ENCODE peak calls at places on chromosome 7, in five cellular contexts. One of them, this sample, is unnamed.

GRCh38 chr7:129188892-129189660 is 643 bp downstream of the SMO start:
- DNase-seq in lung: no peak
- DNase-seq in GM10248: peak
- DNase-seq in CD4-positive, alpha-beta T cell: no peak
- DNase-seq in PC-9: no peak
- DNase-seq in this sample: no peak

GRCh38 chr7:142629588-142630260 is 119.5 kb upstream of the PRSS1 start:
- DNase-seq in lung: no peak
- DNase-seq in CD4-positive, alpha-beta T cell: no peak
- DNase-seq in GM10248: no peak
- DNase-seq in PC-9: no peak
- DNase-seq in this sample: no peak

GRCh38 chr7:36303202-36304098 is 86.2 kb upstream of the ANLN start:
- DNase-seq in CD4-positive, alpha-beta T cell: no peak
- DNase-seq in lung: peak
- DNase-seq in GM10248: no peak
- DNase-seq in PC-9: peak
- DNase-seq in this sample: no peak

GRCh38 chr7:94632338-94633024 is 23.5 kb downstream of the SGCE start:
- DNase-seq in CD4-positive, alpha-beta T cell: no peak
- DNase-seq in PC-9: peak
- DNase-seq in lung: no peak
- DNase-seq in GM10248: no peak
- DNase-seq in this sample: no peak

GRCh38 chr7:42843209-42843800 is 68.6 kb downstream of the C7orf25 start:
- DNase-seq in CD4-positive, alpha-beta T cell: no peak
- DNase-seq in PC-9: peak
- DNase-seq in lung: peak
- DNase-seq in GM10248: peak
- DNase-seq in this sample: peak

GRCh38 chr7:107694395-107694794 is 33.8 kb downstream of the SLC26A4 start:
- DNase-seq in CD4-positive, alpha-beta T cell: no peak
- DNase-seq in lung: no peak
- DNase-seq in PC-9: no peak
- DNase-seq in GM10248: no peak
- DNase-seq in this sample: no peak

GRCh38 chr7:41967156-41967555 is 264.3 kb upstream of the INHBA start:
- DNase-seq in CD4-positive, alpha-beta T cell: no peak
- DNase-seq in GM10248: no peak
- DNase-seq in lung: no peak
- DNase-seq in PC-9: no peak
- DNase-seq in this sample: no peak

GRCh38 chr7:111168182-111168581 is 77.3 kb downstream of the LRRN3 start:
- DNase-seq in GM10248: no peak
- DNase-seq in lung: no peak
- DNase-seq in CD4-positive, alpha-beta T cell: no peak
- DNase-seq in PC-9: no peak
- DNase-seq in this sample: no peak

GRCh38 chr7:47508389-47509380 is 73.2 kb downstream of the TNS3 start:
- DNase-seq in lung: no peak
- DNase-seq in GM10248: no peak
- DNase-seq in PC-9: no peak
- DNase-seq in CD4-positive, alpha-beta T cell: no peak
- DNase-seq in this sample: no peak

GRCh38 chr7:105014725-105015630 is 973 bp downstream of the KMT2E start:
- DNase-seq in GM10248: peak
- DNase-seq in lung: peak
- DNase-seq in PC-9: peak
- DNase-seq in CD4-positive, alpha-beta T cell: peak
- DNase-seq in this sample: peak

GRCh38 chr7:105352922-105353668 is 35.6 kb downstream of the SRPK2 start:
- DNase-seq in lung: no peak
- DNase-seq in CD4-positive, alpha-beta T cell: no peak
- DNase-seq in PC-9: no peak
- DNase-seq in GM10248: no peak
- DNase-seq in this sample: no peak

GRCh38 chr7:158128572-158128971 is 459.1 kb downstream of the PTPRN2 start:
- DNase-seq in PC-9: no peak
- DNase-seq in CD4-positive, alpha-beta T cell: no peak
- DNase-seq in lung: no peak
- DNase-seq in GM10248: no peak
- DNase-seq in this sample: no peak

GRCh38 chr7:132319481-132319880 is 256.8 kb downstream of the PLXNA4 start:
- DNase-seq in GM10248: no peak
- DNase-seq in lung: no peak
- DNase-seq in CD4-positive, alpha-beta T cell: no peak
- DNase-seq in PC-9: no peak
- DNase-seq in this sample: no peak

GRCh38 chr7:134140889-134141867 is 14.0 kb downstream of the LRGUK start:
- DNase-seq in PC-9: peak
- DNase-seq in lung: peak
- DNase-seq in CD4-positive, alpha-beta T cell: peak
- DNase-seq in GM10248: peak
- DNase-seq in this sample: peak

GRCh38 chr7:10780400-10780747 is 193.3 kb upstream of the PHF14 start:
- DNase-seq in PC-9: no peak
- DNase-seq in CD4-positive, alpha-beta T cell: no peak
- DNase-seq in lung: no peak
- DNase-seq in GM10248: no peak
- DNase-seq in this sample: no peak

GRCh38 chr7:16847381-16847860 is 34.4 kb downstream of the AGR3 start:
- DNase-seq in PC-9: peak
- DNase-seq in CD4-positive, alpha-beta T cell: no peak
- DNase-seq in lung: peak
- DNase-seq in GM10248: no peak
- DNase-seq in this sample: no peak

GRCh38 chr7:125572414-125572813 is 642.8 kb upstream of the POT1 start:
- DNase-seq in CD4-positive, alpha-beta T cell: no peak
- DNase-seq in GM10248: no peak
- DNase-seq in lung: no peak
- DNase-seq in PC-9: no peak
- DNase-seq in this sample: no peak

GRCh38 chr7:91347288-91347687 is 83.1 kb downstream of the FZD1 start:
- DNase-seq in PC-9: no peak
- DNase-seq in GM10248: no peak
- DNase-seq in lung: no peak
- DNase-seq in CD4-positive, alpha-beta T cell: no peak
- DNase-seq in this sample: no peak

GRCh38 chr7:18974803-18975202 is 142.6 kb downstream of the TWIST1 start:
- DNase-seq in PC-9: peak
- DNase-seq in lung: no peak
- DNase-seq in GM10248: no peak
- DNase-seq in CD4-positive, alpha-beta T cell: no peak
- DNase-seq in this sample: no peak

GRCh38 chr7:27112960-27113949 is 10.8 kb upstream of the HOXA2 start:
- DNase-seq in lung: no peak
- DNase-seq in CD4-positive, alpha-beta T cell: no peak
- DNase-seq in PC-9: peak
- DNase-seq in GM10248: no peak
- DNase-seq in this sample: no peak

GRCh38 chr7:94838717-94839116 is 68.7 kb upstream of the PPP1R9A start:
- DNase-seq in CD4-positive, alpha-beta T cell: no peak
- DNase-seq in GM10248: no peak
- DNase-seq in lung: no peak
- DNase-seq in PC-9: no peak
- DNase-seq in this sample: no peak

GRCh38 chr7:122886357-122887081 is at the start of gene CADPS2:
- DNase-seq in GM10248: peak
- DNase-seq in lung: peak
- DNase-seq in PC-9: peak
- DNase-seq in CD4-positive, alpha-beta T cell: no peak
- DNase-seq in this sample: peak

GRCh38 chr7:151838861-151839381 is 38.0 kb downstream of the PRKAG2 start:
- DNase-seq in CD4-positive, alpha-beta T cell: no peak
- DNase-seq in GM10248: no peak
- DNase-seq in lung: no peak
- DNase-seq in PC-9: no peak
- DNase-seq in this sample: peak

GRCh38 chr7:16668049-16668858 is 22.3 kb downstream of the BZW2 start:
- DNase-seq in CD4-positive, alpha-beta T cell: no peak
- DNase-seq in GM10248: no peak
- DNase-seq in lung: peak
- DNase-seq in PC-9: peak
- DNase-seq in this sample: no peak

GRCh38 chr7:80830584-80831319 is 88.1 kb downstream of the SEMA3C start:
- DNase-seq in CD4-positive, alpha-beta T cell: no peak
- DNase-seq in PC-9: no peak
- DNase-seq in GM10248: no peak
- DNase-seq in lung: no peak
- DNase-seq in this sample: no peak

GRCh38 chr7:88835147-88835728 is 39.7 kb upstream of the TEX47 start:
- DNase-seq in GM10248: peak
- DNase-seq in lung: no peak
- DNase-seq in PC-9: peak
- DNase-seq in CD4-positive, alpha-beta T cell: no peak
- DNase-seq in this sample: no peak

GRCh38 chr7:151243411-151244155 is 4.9 kb downstream of the SMARCD3 start:
- DNase-seq in lung: no peak
- DNase-seq in CD4-positive, alpha-beta T cell: no peak
- DNase-seq in PC-9: no peak
- DNase-seq in GM10248: no peak
- DNase-seq in this sample: peak

GRCh38 chr7:517848-518629 is 1.6 kb downstream of the PDGFA start:
- DNase-seq in lung: peak
- DNase-seq in PC-9: peak
- DNase-seq in CD4-positive, alpha-beta T cell: no peak
- DNase-seq in GM10248: no peak
- DNase-seq in this sample: peak

GRCh38 chr7:143381427-143382125 is 431 bp downstream of the ZYX start:
- DNase-seq in PC-9: peak
- DNase-seq in CD4-positive, alpha-beta T cell: no peak
- DNase-seq in lung: peak
- DNase-seq in GM10248: no peak
- DNase-seq in this sample: peak

GRCh38 chr7:148500978-148501377 is 89.6 kb upstream of the C7orf33 start:
- DNase-seq in PC-9: no peak
- DNase-seq in CD4-positive, alpha-beta T cell: no peak
- DNase-seq in GM10248: no peak
- DNase-seq in lung: no peak
- DNase-seq in this sample: no peak

GRCh38 chr7:25852249-25852994 is 299.6 kb upstream of the NFE2L3 start:
- DNase-seq in PC-9: no peak
- DNase-seq in GM10248: no peak
- DNase-seq in CD4-positive, alpha-beta T cell: no peak
- DNase-seq in lung: no peak
- DNase-seq in this sample: peak

DNA sequence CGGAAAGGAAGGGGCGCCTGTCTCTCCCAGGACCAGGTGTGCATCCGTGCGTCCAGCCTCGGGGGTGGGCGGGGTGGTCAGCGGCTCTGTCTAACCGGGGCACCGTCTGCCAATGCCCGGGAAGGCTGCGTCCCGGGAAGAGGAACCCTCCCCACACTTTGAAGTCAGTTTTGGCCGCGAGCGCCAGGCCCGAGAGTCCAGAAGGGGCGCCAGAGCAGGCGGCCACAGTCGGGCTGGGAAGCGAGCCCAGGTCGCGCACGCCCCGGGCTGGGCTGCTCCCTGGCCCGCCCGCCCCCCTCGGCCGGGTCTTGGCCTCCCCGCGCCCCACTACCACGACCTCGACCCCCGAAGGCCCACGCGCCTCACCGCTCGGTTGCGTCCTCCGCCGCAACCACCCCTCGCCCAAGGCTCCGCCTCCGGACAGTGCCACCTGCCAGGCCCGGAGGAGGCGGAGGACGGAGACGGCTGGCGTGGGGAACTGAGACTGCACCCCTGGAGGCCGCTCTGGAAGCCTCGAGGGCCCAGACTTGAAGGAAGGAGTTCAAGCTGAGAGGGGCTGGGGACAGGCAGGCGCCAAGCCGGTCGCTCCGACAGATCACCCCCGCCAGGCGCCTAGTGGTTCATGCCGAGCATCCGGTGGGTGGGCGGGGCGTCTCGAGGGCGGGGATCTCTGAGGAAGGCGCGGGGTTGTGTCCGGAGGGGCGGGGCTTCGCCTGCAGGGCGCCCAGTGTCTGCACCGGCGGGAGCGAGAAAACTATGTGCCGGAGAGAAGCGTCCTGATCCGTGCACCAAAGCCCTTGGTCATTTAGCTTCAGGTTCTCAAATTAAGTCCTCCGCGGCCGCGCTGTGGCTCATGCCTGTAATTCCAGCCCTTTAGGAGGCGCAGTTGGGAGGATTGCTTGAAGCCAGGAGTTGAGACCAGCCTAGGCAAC is at the start of gene BRAT1:
- DNase-seq in CD4-positive, alpha-beta T cell: peak
- DNase-seq in lung: peak
- DNase-seq in PC-9: peak
- DNase-seq in GM10248: peak
- DNase-seq in this sample: peak
- TF ChIP-seq CTCF in CD4-positive, alpha-beta T cell: peak
- TF ChIP-seq CTCF in lung: peak
- TF ChIP-seq CTCF in PC-9: peak
- TF ChIP-seq CTCF in GM10248: peak
- TF ChIP-seq CTCF in this sample: peak

GRCh38 chr7:30505174-30505697 is 607 bp upstream of the GGCT start:
- DNase-seq in CD4-positive, alpha-beta T cell: no peak
- DNase-seq in GM10248: no peak
- DNase-seq in PC-9: no peak
- DNase-seq in lung: no peak
- DNase-seq in this sample: no peak
- TF ChIP-seq CTCF in CD4-positive, alpha-beta T cell: no peak
- TF ChIP-seq CTCF in GM10248: no peak
- TF ChIP-seq CTCF in PC-9: no peak
- TF ChIP-seq CTCF in lung: no peak
- TF ChIP-seq CTCF in this sample: no peak

GRCh38 chr7:95865716-95866371 is 93.5 kb downstream of the DYNC1I1 start:
- DNase-seq in GM10248: no peak
- DNase-seq in lung: no peak
- DNase-seq in PC-9: no peak
- DNase-seq in CD4-positive, alpha-beta T cell: no peak
- DNase-seq in this sample: no peak
- TF ChIP-seq CTCF in GM10248: no peak
- TF ChIP-seq CTCF in lung: no peak
- TF ChIP-seq CTCF in PC-9: peak
- TF ChIP-seq CTCF in CD4-positive, alpha-beta T cell: no peak
- TF ChIP-seq CTCF in this sample: no peak

DNA sequence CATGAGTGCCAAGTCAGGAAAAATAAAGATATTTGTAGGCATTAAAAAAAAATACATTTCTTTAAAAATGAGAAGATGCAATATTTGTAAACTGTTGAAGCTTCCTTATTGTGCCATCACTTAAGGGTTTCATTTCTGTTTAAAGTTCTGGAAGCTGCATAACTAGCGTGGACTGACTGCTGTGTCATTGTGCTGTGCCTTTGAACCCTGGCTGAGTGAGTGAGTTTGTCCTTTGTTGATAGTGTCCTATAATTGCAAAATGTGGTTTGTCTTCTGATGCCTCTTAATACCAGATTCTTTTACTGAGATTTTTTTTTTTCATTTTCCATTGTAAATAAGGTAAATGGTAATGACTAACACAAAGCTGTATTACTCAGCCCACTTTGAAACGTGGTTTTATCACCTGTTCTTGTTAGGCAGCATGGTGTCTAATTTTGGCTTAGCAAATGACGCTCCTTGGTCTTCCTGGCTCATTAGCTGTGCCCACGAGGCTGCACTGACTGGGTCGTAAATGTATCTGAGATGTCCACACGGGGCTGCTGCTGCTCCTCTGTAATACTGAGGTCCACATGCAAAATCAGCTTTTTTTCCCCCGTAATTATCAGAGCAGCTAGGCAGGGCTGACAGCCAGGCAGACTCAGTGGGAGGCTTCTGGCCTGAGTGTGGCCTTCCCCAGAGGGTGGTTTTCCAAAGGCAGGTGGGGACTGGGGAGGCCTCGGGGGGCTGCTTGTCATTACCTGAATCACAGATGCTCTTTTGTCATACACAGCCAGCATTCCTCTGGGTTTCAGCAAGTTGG is 14.8 kb downstream of the ZSCAN25 start:
- DNase-seq in lung: no peak
- DNase-seq in PC-9: peak
- DNase-seq in GM10248: no peak
- DNase-seq in CD4-positive, alpha-beta T cell: no peak
- DNase-seq in this sample: peak
- TF ChIP-seq CTCF in lung: no peak
- TF ChIP-seq CTCF in PC-9: peak
- TF ChIP-seq CTCF in GM10248: no peak
- TF ChIP-seq CTCF in CD4-positive, alpha-beta T cell: no peak
- TF ChIP-seq CTCF in this sample: peak